ENCODE peak calls at places on chromosomes 3 and 15, in four cellular contexts. S, P, L and W are unnamed samples.
A peak's percentile ranks its signal among the peaks of the same experiment; 100 is the strongest.

GRCh38 chr3:158091526-158091925 is 14.7 kb downstream of the SHOX2 start:
- DNase-seq in L (peak; percentile 43), P (peak; percentile 49), S (peak; percentile 28), W (no peak)

GRCh38 chr3:107599755-107600122 is 77.0 kb downstream of the BBX start:
- DNase-seq in S (no peak), P (no peak), L (no peak), W (no peak)

GRCh38 chr3:107661447-107662108 is 138.8 kb downstream of the BBX start:
- DNase-seq in P (no peak), L (no peak), S (no peak), W (no peak)

GRCh38 chr3:66931286-66931685 is 66.8 kb upstream of the KBTBD8 start:
- DNase-seq in S (no peak), L (no peak), P (no peak), W (no peak)

GRCh38 chr15:32790352-32790999 is 72.7 kb downstream of the GREM1 start:
- DNase-seq in S (no peak), P (peak; percentile 79), L (no peak), W (no peak)

GRCh38 chr15:78338756-78339155 is 1.4 kb upstream of the CRABP1 start:
- DNase-seq in L (no peak), S (no peak), P (no peak), W (no peak)

GRCh38 chr15:65423977-65424679 is 1.4 kb upstream of the IGDCC4 start:
- DNase-seq in L (peak; percentile 69), S (no peak), P (peak; percentile 51), W (no peak)

GRCh38 chr3:69082805-69083204 is 1.9 kb upstream of the ARL6IP5 start:
- DNase-seq in S (no peak), L (peak; percentile 17), P (peak; percentile 83), W (no peak)

GRCh38 chr3:153210660-153211059 is 48.6 kb downstream of the RAP2B start:
- DNase-seq in P (no peak), S (no peak), L (no peak), W (no peak)

DNA sequence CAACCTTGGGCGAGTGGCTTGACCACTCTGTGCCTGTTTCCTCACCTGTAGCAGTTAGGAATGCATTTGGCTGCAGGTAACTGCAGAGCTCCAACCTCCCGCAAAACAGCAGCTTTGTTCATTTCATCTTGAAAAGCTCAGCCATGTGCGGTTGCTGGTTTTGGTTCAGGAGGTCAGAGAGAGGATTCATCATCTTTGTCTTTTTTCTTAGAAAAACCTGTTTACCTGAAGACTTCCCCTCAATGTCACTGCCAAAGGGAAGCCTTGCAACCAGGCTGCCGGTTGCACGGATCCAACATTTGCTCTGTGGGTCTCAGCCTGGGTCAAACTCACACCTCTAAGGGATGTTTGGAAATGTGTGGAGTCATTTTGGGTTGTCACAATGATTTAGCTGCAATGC is 16.4 kb upstream of the FURIN start:
- DNase-seq in L (no peak), P (no peak), S (no peak), W (no peak)
- TF ChIP-seq MAFK in L (no peak), P (no peak), S (no peak), W (no peak)

GRCh38 chr15:85354948-85355347 is 25.5 kb upstream of the AKAP13 start:
- DNase-seq in P (no peak), L (no peak), S (no peak), W (no peak)

GRCh38 chr15:85351965-85352364 is 28.4 kb upstream of the AKAP13 start:
- DNase-seq in S (no peak), L (no peak), P (no peak), W (no peak)

GRCh38 chr15:85356276-85356675 is 24.1 kb upstream of the AKAP13 start:
- DNase-seq in L (no peak), S (no peak), P (no peak), W (no peak)

GRCh38 chr15:85354432-85354831 is 26.0 kb upstream of the AKAP13 start:
- DNase-seq in P (peak; percentile 77), S (no peak), L (no peak), W (no peak)
- TF ChIP-seq MAFK in P (peak; percentile 67), S (peak; percentile 63), L (no peak), W (no peak)

DNA sequence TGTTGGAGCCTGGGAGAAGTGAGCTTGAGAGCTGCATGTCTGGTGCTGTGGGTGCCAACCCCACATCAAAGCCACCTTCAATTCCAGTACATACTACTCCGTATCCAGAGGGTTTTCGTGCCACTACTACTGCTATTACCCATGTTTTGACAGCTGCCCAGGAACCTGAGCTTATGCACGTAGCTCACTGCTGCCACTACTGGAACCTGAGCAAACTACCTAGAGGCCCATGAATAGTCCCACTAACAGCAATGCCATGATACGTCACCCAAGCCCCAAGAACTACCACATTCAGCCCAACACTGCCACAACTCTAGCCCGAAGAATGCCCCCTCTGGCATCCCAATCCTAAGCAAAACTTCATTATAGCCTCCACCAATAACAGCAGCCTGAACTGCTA is 215.2 kb upstream of the BCHE start:
- DNase-seq in S (no peak), L (no peak), P (no peak), W (no peak)
- TF ChIP-seq MAFK in S (no peak), L (no peak), P (no peak), W (no peak)

DNA sequence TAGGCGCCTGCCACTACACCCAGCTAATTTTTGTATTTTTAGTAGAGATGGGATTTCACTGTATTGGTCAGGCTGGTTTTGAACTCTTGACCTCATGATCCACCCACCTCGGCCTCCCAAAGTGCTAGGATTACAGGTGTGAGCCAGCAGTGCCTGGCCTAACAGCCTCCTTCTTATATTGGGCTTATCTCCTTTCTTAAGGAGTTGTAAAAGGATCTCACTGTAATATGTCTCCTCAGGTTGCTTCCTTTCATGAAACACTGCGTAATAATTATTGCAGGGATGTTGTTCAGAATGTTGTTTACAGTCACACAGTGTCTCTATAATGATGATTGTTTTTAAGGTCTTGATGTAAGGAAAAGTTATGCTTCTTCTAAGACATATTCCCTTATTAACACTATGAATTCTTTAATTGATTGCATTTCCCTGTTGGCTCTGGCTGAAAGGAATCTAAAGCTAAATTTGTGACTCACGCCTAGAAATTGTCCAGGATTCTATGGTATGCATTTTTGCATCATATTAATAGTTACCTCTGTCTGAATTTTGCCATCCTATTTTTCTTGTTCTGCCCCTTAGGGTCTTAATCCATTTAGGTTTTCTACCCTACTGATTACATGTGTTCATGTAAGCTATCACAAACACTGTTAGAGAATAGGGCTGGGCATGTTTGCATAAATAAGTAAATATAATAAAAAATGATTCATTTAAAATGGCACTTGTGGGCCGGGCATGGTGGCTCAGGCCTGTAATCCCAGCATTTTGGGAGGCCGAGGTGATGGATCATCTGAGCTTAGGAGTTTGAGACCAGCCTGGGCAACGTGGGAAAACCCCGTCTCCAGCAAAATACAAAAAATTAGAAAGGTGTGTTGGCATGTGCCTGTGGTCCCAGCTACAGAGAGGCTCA is 24.5 kb upstream of the RNF111 start:
- DNase-seq in S (no peak), P (no peak), L (no peak), W (no peak)
- TF ChIP-seq MAFK in S (no peak), P (no peak), L (no peak), W (no peak)

DNA sequence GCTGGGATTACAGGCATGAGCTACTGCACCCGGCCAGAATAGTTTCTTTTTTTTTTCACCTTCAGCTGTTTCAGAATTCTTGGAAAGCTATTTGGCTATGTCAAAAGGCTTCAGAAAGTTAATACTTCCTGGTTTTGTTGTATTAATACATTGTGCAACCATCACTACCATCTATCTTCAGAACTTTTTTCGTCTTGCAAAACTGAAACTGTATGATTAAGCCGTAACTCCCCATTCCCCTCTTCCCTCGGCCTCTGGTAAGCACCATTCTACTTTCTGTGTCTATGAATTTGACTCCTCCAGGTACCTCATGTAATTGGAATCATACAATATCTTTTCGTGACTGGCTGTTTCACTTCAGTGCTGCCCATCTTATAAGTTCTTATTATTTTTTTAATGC is 5.1 kb upstream of the NOX5 start:
- DNase-seq in S (no peak), P (no peak), L (no peak), W (no peak)
- TF ChIP-seq MAFK in S (no peak), P (no peak), L (no peak), W (no peak)

DNA sequence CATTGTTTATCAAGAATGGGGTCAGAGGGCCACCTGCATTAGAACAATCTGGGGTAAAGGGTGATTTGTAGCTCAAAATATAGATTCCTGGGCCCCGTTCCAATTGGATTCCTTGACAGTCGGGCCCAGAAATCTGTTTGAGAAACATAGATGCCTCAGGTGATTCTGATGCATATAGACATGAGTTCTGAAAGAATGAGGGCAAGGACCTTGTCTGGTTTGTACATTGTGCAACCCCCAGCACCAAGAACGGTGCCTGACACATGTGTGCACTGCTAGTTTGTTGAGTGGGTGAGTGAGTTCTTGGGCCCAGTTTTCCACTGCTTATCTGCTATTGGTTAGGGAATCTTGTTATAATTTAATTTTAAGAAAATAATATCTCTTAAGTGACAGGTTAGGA is 16.6 kb downstream of the CRYBG3 start:
- DNase-seq in L (no peak), S (no peak), P (no peak), W (no peak)
- TF ChIP-seq MAFK in L (no peak), S (no peak), P (no peak), W (no peak)